ENCODE peak calls at places on chromosomes 4 and X, in four cellular contexts. H is GM10248, U is activated B cell treated with CpG ODN at 0.5 μM for 24 hours, D is transverse colon. Y is an unnamed sample.

GRCh38 chr4:38500433-38500832 is 163.6 kb upstream of the KLF3 start:
- DNase-seq in H (no peak), D (no peak), U (no peak), Y (no peak)

GRCh38 chr4:96599752-96600151 is 759.9 kb downstream of the PDHA2 start:
- DNase-seq in D (no peak), U (no peak), H (no peak), Y (no peak)

GRCh38 chr4:15744016-15744415 is 34.1 kb upstream of the CD38 start:
- DNase-seq in H (no peak), U (no peak), D (no peak), Y (no peak)

GRCh38 chr4:158581161-158581560 is 59.5 kb downstream of the RXFP1 start:
- DNase-seq in D (no peak), H (no peak), U (no peak), Y (no peak)

GRCh38 chr4:26736621-26737020 is 124.0 kb upstream of the STIM2 start:
- DNase-seq in U (no peak), H (no peak), D (no peak), Y (no peak)

GRCh38 chr4:153341575-153342090 is 2.9 kb upstream of the MND1 start:
- DNase-seq in D (no peak), U (no peak), H (no peak), Y (no peak)

GRCh38 chr4:41734366-41734765 is 14.2 kb downstream of the PHOX2B start:
- DNase-seq in H (no peak), U (no peak), D (no peak), Y (no peak)

GRCh38 chrX:41723305-41723704 is 676 bp upstream of the GPR82 start:
- DNase-seq in H (no peak), U (no peak), D (no peak), Y (no peak)

GRCh38 chrX:123219916-123220315 is 35.8 kb downstream of the GRIA3 start:
- DNase-seq in U (no peak), D (no peak), H (no peak), Y (no peak)

GRCh38 chr4:151604238-151604637 is 156.6 kb downstream of the GATB start:
- DNase-seq in U (no peak), D (no peak), H (no peak), Y (no peak)

GRCh38 chrX:20968996-20969395 is 405.2 kb upstream of the CNKSR2 start:
- DNase-seq in D (no peak), U (no peak), H (no peak), Y (no peak)

GRCh38 chrX:134443020-134443419 is 16.9 kb upstream of the HPRT1 start:
- DNase-seq in H (peak), D (no peak), U (no peak), Y (no peak)

GRCh38 chr4:39976945-39977488 is 694 bp downstream of the PDS5A start:
- DNase-seq in U (no peak), D (peak), H (peak), Y (peak)

GRCh38 chrX:89034679-89035078 is 287.7 kb downstream of the CPXCR1 start:
- DNase-seq in H (no peak), U (no peak), D (no peak), Y (no peak)

GRCh38 chr4:109205186-109205585 is 97.3 kb downstream of the COL25A1 start:
- DNase-seq in U (no peak), H (no peak), D (no peak), Y (no peak)

GRCh38 chr4:140693577-140693976 is 62.6 kb downstream of the TBC1D9 start:
- DNase-seq in U (no peak), H (no peak), D (no peak), Y (no peak)

Y was measured in activated naive CD4-positive, alpha-beta T cell treated with anti-CD3 and anti-CD28 coated beads, Interleukin-2, amount 50 U/mL, for 16 hours.